ENCODE peak calls at places on chromosomes 13 and 19, in six cellular contexts. G, W, X, N, R and B are unnamed samples.
A peak's percentile ranks its signal among the peaks of the same experiment; 100 is the strongest.

GRCh38 chr19:13153627-13154240 is 3.5 kb downstream of the IER2 start:
- DNase-seq in G (peak; percentile 49), W (no peak), X (no peak), N (no peak), R (no peak), B (peak; percentile 67)

GRCh38 chr13:100159584-100159983 is 70.7 kb downstream of the PCCA start:
- DNase-seq in G (no peak), W (no peak), X (no peak), N (no peak), R (no peak), B (no peak)

GRCh38 chr13:91142572-91142971 is 204.9 kb upstream of the MIR17HG start:
- DNase-seq in G (peak; percentile 29), W (peak; percentile 1), X (no peak), N (no peak), R (no peak), B (no peak)

GRCh38 chr13:27928353-27928804 is 8.6 kb downstream of the PDX1 start:
- DNase-seq in G (no peak), W (no peak), X (no peak), N (no peak), R (no peak), B (peak; percentile 12)

GRCh38 chr19:31232871-31233270 is 116.4 kb downstream of the TSHZ3 start:
- DNase-seq in G (peak; percentile 97), W (peak; percentile 96), X (no peak), N (no peak), R (no peak), B (no peak)

GRCh38 chr13:114022309-114022669 is 48.4 kb upstream of the C13orf46 start:
- DNase-seq in G (no peak), W (no peak), X (no peak), N (no peak), R (no peak), B (no peak)

GRCh38 chr13:94065741-94066140 is 413.7 kb downstream of the DCT start:
- DNase-seq in G (peak; percentile 18), W (peak; percentile 78), X (no peak), N (no peak), R (no peak), B (no peak)

GRCh38 chr13:43489168-43489730 is 297.5 kb downstream of the ENOX1 start:
- DNase-seq in G (peak; percentile 28), W (no peak), X (no peak), N (no peak), R (no peak), B (no peak)

GRCh38 chr19:1295169-1296012 is 9.7 kb downstream of the EFNA2 start:
- DNase-seq in G (no peak), W (no peak), X (peak; percentile 98), N (peak; percentile 63), R (no peak), B (no peak)

GRCh38 chr19:8505680-8506401 is 3.4 kb upstream of the PRAM1 start:
- DNase-seq in G (peak; percentile 55), W (peak; percentile 49), X (peak; percentile 93), N (peak; percentile 92), R (peak; percentile 56), B (peak; percentile 92)

GRCh38 chr19:13984875-13985741 is 21.0 kb downstream of the RFX1 start:
- DNase-seq in G (no peak), W (no peak), X (no peak), N (no peak), R (no peak), B (no peak)

GRCh38 chr13:107301724-107302374 is 733.9 kb upstream of the ARGLU1 start:
- DNase-seq in G (no peak), W (no peak), X (peak; percentile 10), N (no peak), R (no peak), B (peak; percentile 2)

GRCh38 chr13:112784811-112785418 is 95.1 kb downstream of the ATP11A start:
- DNase-seq in G (no peak), W (no peak), X (peak; percentile 2), N (no peak), R (no peak), B (no peak)

GRCh38 chr13:21033866-21034601 is 27.4 kb downstream of the LATS2 start:
- DNase-seq in G (peak; percentile 75), W (no peak), X (no peak), N (no peak), R (no peak), B (no peak)

GRCh38 chr13:88908896-88909535 is 1237.8 kb downstream of the SLITRK5 start:
- DNase-seq in G (no peak), W (no peak), X (no peak), N (no peak), R (no peak), B (no peak)

GRCh38 chr13:110989331-110989730 is 74.5 kb upstream of the ANKRD10 start:
- DNase-seq in G (peak; percentile 18), W (peak; percentile 33), X (no peak), N (no peak), R (no peak), B (no peak)

GRCh38 chr13:37058801-37059135 is 720 bp downstream of the SUPT20H start:
- DNase-seq in G (no peak), W (no peak), X (peak; percentile 17), N (peak; percentile 28), R (peak; percentile 2), B (no peak)

GRCh38 chr13:24713022-24713421 is 32.8 kb downstream of the ATP12A start:
- DNase-seq in G (no peak), W (no peak), X (no peak), N (no peak), R (no peak), B (no peak)

GRCh38 chr19:16470911-16471811 is 609 bp downstream of the EPS15L1 start:
- DNase-seq in G (peak; percentile 53), W (peak; percentile 55), X (peak; percentile 58), N (no peak), R (no peak), B (peak; percentile 29)

GRCh38 chr19:14536926-14537692 is 7.7 kb downstream of the TECR start:
- DNase-seq in G (peak; percentile 40), W (no peak), X (peak; percentile 90), N (no peak), R (no peak), B (peak; percentile 95)

GRCh38 chr19:1873524-1874473 is 10.4 kb upstream of the KLF16 start:
- DNase-seq in G (no peak), W (no peak), X (no peak), N (no peak), R (no peak), B (no peak)

GRCh38 chr13:93716623-93717022 is 490.0 kb downstream of the GPC6 start:
- DNase-seq in G (no peak), W (peak; percentile 79), X (no peak), N (no peak), R (no peak), B (no peak)